ENCODE peak calls at places on chromosomes 5 and 9, in eight cellular contexts. B is stimulated activated CD4-positive, alpha-beta T cell treated with anti-CD3 and anti-CD28 coated beads, Interleukin-2, amount 100 ng/mL, for 48 hours; Q is testis; U is GM04503; T is H4; H is islet precursor cell; L is anterior cingulate cortex; E is activated T-cell treated with anti-CD3 and anti-CD28 coated beads, Interleukin-2, amount 50 U/mL, for 48 hours. R is an unnamed sample.

GRCh38 chr5:27325513-27325912 is 287.1 kb upstream of the CDH9 start:
- DNase-seq in L (no peak), E (no peak), U (no peak), T (no peak), H (no peak), Q (no peak), B (no peak), R (no peak)

GRCh38 chr9:105978822-105979221 is 284.5 kb downstream of the TMEM38B start:
- DNase-seq in T (no peak), H (no peak), L (no peak), U (no peak), Q (no peak), B (no peak), E (no peak), R (no peak)

GRCh38 chr5:83312672-83313071 is 158.9 kb upstream of the VCAN start:
- DNase-seq in T (no peak), L (no peak), U (no peak), E (no peak), H (no peak), B (no peak), Q (no peak), R (no peak)

GRCh38 chr9:70761139-70761538 is 346.7 kb upstream of the KLF9 start:
- DNase-seq in H (no peak), U (no peak), E (no peak), Q (no peak), T (no peak), B (no peak), L (no peak), R (no peak)

GRCh38 chr5:103469288-103470065 is 93.1 kb downstream of the NUDT12 start:
- DNase-seq in Q (no peak), E (no peak), H (no peak), L (no peak), B (no peak), U (no peak), T (no peak), R (no peak)

GRCh38 chr9:81955625-81956024 is 12.3 kb downstream of the SPATA31D3 start:
- DNase-seq in B (no peak), L (no peak), E (no peak), Q (no peak), T (no peak), H (no peak), U (no peak), R (no peak)

GRCh38 chr5:6453937-6454560 is 5.4 kb downstream of the UBE2QL1 start:
- DNase-seq in T (no peak), B (no peak), U (no peak), L (no peak), Q (no peak), E (no peak), H (peak), R (no peak)

GRCh38 chr5:150184006-150184405 is 5.9 kb upstream of the SLC6A7 start:
- DNase-seq in L (no peak), Q (no peak), T (no peak), H (no peak), B (no peak), U (no peak), E (no peak), R (no peak)

GRCh38 chr5:12358371-12359090 is 454.3 kb upstream of the CTNND2 start:
- DNase-seq in L (no peak), E (no peak), U (no peak), H (no peak), Q (no peak), B (no peak), T (no peak), R (no peak)

GRCh38 chr5:134100283-134101011 is 14.0 kb upstream of the TCF7 start:
- DNase-seq in U (no peak), T (no peak), H (peak), B (peak), E (peak), L (no peak), Q (peak), R (no peak)

GRCh38 chr5:58967597-58968281 is 384.9 kb downstream of the RAB3C start:
- DNase-seq in E (no peak), H (no peak), L (no peak), B (no peak), Q (no peak), U (no peak), T (no peak), R (no peak)

GRCh38 chr5:132268698-132269551 is 11.4 kb downstream of the PDLIM4 start:
- DNase-seq in U (no peak), E (no peak), L (no peak), H (peak), B (no peak), T (peak), Q (no peak), R (no peak)

GRCh38 chr5:154945695-154946301 is 4.9 kb downstream of the MRPL22 start:
- DNase-seq in E (no peak), H (no peak), U (no peak), Q (no peak), B (no peak), T (no peak), L (no peak), R (no peak)

GRCh38 chr5:159908201-159908940 is 7.9 kb upstream of the ADRA1B start:
- DNase-seq in B (no peak), L (no peak), T (no peak), E (no peak), U (no peak), H (no peak), Q (no peak), R (no peak)

GRCh38 chr5:66122379-66123034 is 21.6 kb upstream of the SREK1 start:
- DNase-seq in L (no peak), Q (no peak), H (no peak), U (no peak), T (no peak), E (no peak), B (no peak), R (no peak)

GRCh38 chr5:72525816-72526215 is 18.6 kb upstream of the ZNF366 start:
- DNase-seq in U (peak), T (peak), H (no peak), Q (no peak), E (no peak), L (no peak), B (no peak), R (no peak)

GRCh38 chr9:135504262-135505229 is 4.1 kb downstream of the MRPS2 start:
- DNase-seq in B (peak), E (peak), H (peak), Q (peak), L (peak), U (no peak), T (peak), R (no peak)

R was measured in thoracic aorta.